ENCODE peak calls at places on chromosomes 12 and 14, in four cellular contexts. V is WTC11, W is K562, M is GM12878. L is an unnamed sample.

GRCh38 chr14:58690801-58691516 is 53.2 kb downstream of the DACT1 start:
- DNase-seq in V (no peak), W (no peak), M (no peak), L (no peak)

GRCh38 chr12:121980211-121980891 is 41.3 kb upstream of the BCL7A start:
- DNase-seq in V (no peak), W (no peak), M (peak), L (no peak)

GRCh38 chr12:85874064-85874463 is at the start of gene NTS:
- DNase-seq in V (no peak), W (no peak), M (no peak), L (no peak)

GRCh38 chr12:77485961-77486579 is 344.6 kb upstream of the NAV3 start:
- DNase-seq in V (no peak), W (no peak), M (no peak), L (no peak)

GRCh38 chr14:61555056-61555838 is 140.1 kb upstream of the HIF1A start:
- DNase-seq in V (no peak), W (no peak), M (no peak), L (no peak)

GRCh38 chr12:46389130-46389616 is 16.6 kb upstream of the SLC38A2 start:
- DNase-seq in V (no peak), W (no peak), M (no peak), L (no peak)

GRCh38 chr12:104276192-104277131 is 27.1 kb upstream of the EID3 start:
- DNase-seq in V (no peak), W (no peak), M (no peak), L (no peak)

GRCh38 chr14:77761205-77761931 is 412 bp upstream of the SNW1 start:
- DNase-seq in V (peak), W (peak), M (peak), L (peak)

GRCh38 chr12:7072024-7072423 is 11.5 kb downstream of the C1S start:
- DNase-seq in V (no peak), W (no peak), M (no peak), L (no peak)

GRCh38 chr12:107386569-107386968 is 293.2 kb upstream of the CRY1 start:
- DNase-seq in V (no peak), W (no peak), M (no peak), L (peak)

GRCh38 chr12:9793774-9794395 is 33.2 kb upstream of the CD69 start:
- DNase-seq in V (no peak), W (no peak), M (no peak), L (no peak)

GRCh38 chr14:37056473-37056872 is 115.9 kb downstream of the SLC25A21 start:
- DNase-seq in V (peak), W (peak), M (no peak), L (no peak)

GRCh38 chr14:88868558-88869159 is 44.2 kb downstream of the TTC8 start:
- DNase-seq in V (no peak), W (peak), M (no peak), L (peak)

GRCh38 chr14:100586520-100587247 is 533 bp downstream of the BEGAIN start:
- DNase-seq in V (peak), W (peak), M (no peak), L (peak)

GRCh38 chr12:123436017-123436964 is at the start of gene RILPL2:
- DNase-seq in V (peak), W (peak), M (peak), L (peak)

GRCh38 chr12:15558915-15559528 is 230.2 kb downstream of the EPS8 start:
- DNase-seq in V (no peak), W (no peak), M (no peak), L (no peak)

GRCh38 chr14:72847721-72848120 is 46.2 kb downstream of the DPF3 start:
- DNase-seq in V (peak), W (no peak), M (no peak), L (no peak)

GRCh38 chr12:24767016-24767415 is 181.9 kb downstream of the BCAT1 start:
- DNase-seq in V (no peak), W (no peak), M (no peak), L (no peak)

GRCh38 chr12:109822951-109823411 is 10.2 kb downstream of the TRPV4 start:
- DNase-seq in V (no peak), W (no peak), M (no peak), L (no peak)

GRCh38 chr14:100739306-100739705 is 12.6 kb downstream of the DLK1 start:
- DNase-seq in V (no peak), W (no peak), M (no peak), L (peak)

GRCh38 chr12:108691995-108692808 is 39.1 kb downstream of the CORO1C start:
- DNase-seq in V (no peak), W (no peak), M (no peak), L (no peak)

GRCh38 chr12:7344831-7345230 is 41.0 kb downstream of the ACSM4 start:
- DNase-seq in V (no peak), W (no peak), M (no peak), L (no peak)

GRCh38 chr12:58314610-58315009 is 373.2 kb downstream of the ATP23 start:
- DNase-seq in V (no peak), W (no peak), M (no peak), L (no peak)

GRCh38 chr12:109557809-109558208 is 15.5 kb downstream of the MMAB start:
- DNase-seq in V (no peak), W (no peak), M (no peak), L (no peak)

GRCh38 chr14:51369814-51370213 is 129.8 kb downstream of the TMX1 start:
- DNase-seq in V (peak), W (peak), M (no peak), L (no peak)

GRCh38 chr14:89720741-89721315 is 233.7 kb downstream of the EFCAB11 start:
- DNase-seq in V (no peak), W (no peak), M (peak), L (peak)

GRCh38 chr14:103512701-103513611 is 9.7 kb downstream of the CKB start:
- DNase-seq in V (no peak), W (no peak), M (no peak), L (no peak)

GRCh38 chr14:77039285-77040058 is 11.0 kb upstream of the IRF2BPL start:
- DNase-seq in V (no peak), W (no peak), M (no peak), L (no peak)

GRCh38 chr12:106071686-106072085 is 67.1 kb downstream of the NUAK1 start:
- DNase-seq in V (no peak), W (no peak), M (no peak), L (no peak)

GRCh38 chr12:131085125-131085815 is 131.6 kb downstream of the ADGRD1 start:
- DNase-seq in V (peak), W (no peak), M (no peak), L (no peak)

GRCh38 chr14:51873221-51873893 is 12.9 kb downstream of the GNG2 start:
- DNase-seq in V (no peak), W (no peak), M (peak), L (peak)

GRCh38 chr12:117362391-117362790 is 965 bp upstream of the NOS1 start:
- DNase-seq in V (no peak), W (no peak), M (no peak), L (no peak)

GRCh38 chr14:65260786-65261185 is 151.7 kb upstream of the FUT8 start:
- DNase-seq in V (no peak), W (no peak), M (no peak), L (no peak)

GRCh38 chr12:41441180-41441579 is 253.1 kb downstream of the PDZRN4 start:
- DNase-seq in V (no peak), W (no peak), M (no peak), L (no peak)

GRCh38 chr14:85528882-85529585 is 910 bp upstream of the FLRT2 start:
- DNase-seq in V (no peak), W (no peak), M (no peak), L (no peak)

GRCh38 chr14:89771251-89771650 is 183.3 kb downstream of the EFCAB11 start:
- DNase-seq in V (no peak), W (no peak), M (no peak), L (no peak)

GRCh38 chr12:112843272-112843671 is 51.7 kb downstream of the RPH3A start:
- DNase-seq in V (no peak), W (no peak), M (no peak), L (peak)

GRCh38 chr12:103858953-103859601 is 18.0 kb upstream of the NT5DC3 start:
- DNase-seq in V (no peak), W (peak), M (no peak), L (no peak)

GRCh38 chr12:57744194-57744776 is 554 bp upstream of the TSPAN31 start:
- DNase-seq in V (peak), W (peak), M (peak), L (peak)

GRCh38 chr12:51686727-51687126 is 95.7 kb downstream of the SCN8A start:
- DNase-seq in V (no peak), W (no peak), M (no peak), L (no peak)

GRCh38 chr12:51683763-51684357 is 92.8 kb downstream of the SCN8A start:
- DNase-seq in V (no peak), W (no peak), M (no peak), L (no peak)

GRCh38 chr12:51689972-51690371 is 98.9 kb downstream of the SCN8A start:
- DNase-seq in V (no peak), W (no peak), M (no peak), L (no peak)

GRCh38 chr12:51692016-51692415 is 101.0 kb downstream of the SCN8A start:
- DNase-seq in V (no peak), W (no peak), M (no peak), L (no peak)

DNA sequence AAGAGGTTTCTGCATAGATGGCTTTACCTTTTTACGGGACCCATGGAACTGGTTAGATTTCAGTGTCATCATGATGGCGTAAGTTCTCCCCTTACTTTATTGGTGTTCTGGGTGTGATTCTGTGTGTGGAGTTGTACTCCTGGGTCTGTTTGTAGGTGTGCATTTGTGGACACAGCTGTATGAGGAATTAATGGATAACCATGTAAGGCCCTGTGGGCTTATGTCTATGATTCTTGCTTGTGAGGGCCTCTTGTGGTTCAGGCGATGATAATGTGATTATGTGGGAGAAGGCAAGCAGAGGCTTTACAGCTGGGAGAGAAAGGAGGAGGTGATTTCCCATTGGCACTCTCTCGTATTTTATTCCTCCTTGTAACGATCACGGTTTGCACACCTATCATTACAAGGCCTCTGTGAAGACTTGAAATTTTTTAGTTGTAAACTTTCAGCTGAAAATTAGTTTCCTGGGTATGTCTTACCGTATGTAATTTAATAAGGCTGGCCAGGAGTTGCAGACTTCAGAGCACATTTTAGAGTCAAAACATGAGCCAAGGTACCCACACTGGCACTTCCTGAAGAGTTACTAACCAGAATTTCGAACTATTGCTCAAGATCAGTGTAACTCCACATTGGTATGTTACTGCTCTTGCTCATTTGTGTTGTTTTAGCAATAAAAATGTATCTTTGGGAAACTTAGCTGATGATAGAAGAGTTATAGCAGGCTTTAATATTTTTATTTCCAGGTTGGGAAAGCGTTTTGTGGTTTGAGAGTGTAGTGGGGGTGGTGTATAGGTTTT is 96.3 kb downstream of the SCN8A start:
- DNase-seq in V (no peak), W (no peak), M (no peak), L (no peak)
- TF ChIP-seq USF1 in V (no peak), W (no peak), M (no peak), L (no peak)

DNA sequence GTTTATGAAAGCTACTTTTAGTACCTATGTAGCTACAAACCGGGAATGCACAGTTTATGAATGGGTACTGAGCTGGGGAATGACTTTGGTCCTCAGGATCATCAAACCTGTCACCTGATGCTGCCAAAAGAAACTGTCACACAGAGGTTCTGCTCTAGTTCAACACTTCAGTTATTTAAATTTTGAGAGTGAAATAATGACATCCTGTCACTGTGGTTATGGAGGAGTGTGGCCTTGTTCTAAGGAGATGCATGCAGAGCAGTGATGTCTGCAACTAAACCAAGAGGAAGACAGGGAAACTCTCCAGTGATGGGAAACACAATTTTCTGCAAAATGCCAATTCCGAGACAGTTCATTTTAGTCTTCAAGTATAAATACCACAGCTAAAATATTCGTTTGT is 4.8 kb upstream of the AEBP2 start:
- DNase-seq in V (no peak), W (no peak), M (no peak), L (no peak)
- TF ChIP-seq USF1 in V (no peak), W (no peak), M (no peak), L (no peak)

GRCh38 chr12:96578526-96579125 is 89.2 kb downstream of the CFAP54 start:
- DNase-seq in V (no peak), W (peak), M (peak), L (peak)
- TF ChIP-seq USF1 in V (no peak), W (no peak), M (no peak), L (no peak)

GRCh38 chr14:92584856-92585255 is 71.3 kb downstream of the RIN3 start:
- DNase-seq in V (no peak), W (no peak), M (no peak), L (no peak)

GRCh38 chr14:92586001-92586947 is 72.7 kb downstream of the RIN3 start:
- DNase-seq in V (no peak), W (no peak), M (peak), L (no peak)

GRCh38 chr14:92582706-92583452 is 69.3 kb downstream of the RIN3 start:
- DNase-seq in V (no peak), W (no peak), M (peak), L (no peak)

GRCh38 chr14:92581966-92582566 is 68.5 kb downstream of the RIN3 start:
- DNase-seq in V (no peak), W (no peak), M (no peak), L (no peak)

DNA sequence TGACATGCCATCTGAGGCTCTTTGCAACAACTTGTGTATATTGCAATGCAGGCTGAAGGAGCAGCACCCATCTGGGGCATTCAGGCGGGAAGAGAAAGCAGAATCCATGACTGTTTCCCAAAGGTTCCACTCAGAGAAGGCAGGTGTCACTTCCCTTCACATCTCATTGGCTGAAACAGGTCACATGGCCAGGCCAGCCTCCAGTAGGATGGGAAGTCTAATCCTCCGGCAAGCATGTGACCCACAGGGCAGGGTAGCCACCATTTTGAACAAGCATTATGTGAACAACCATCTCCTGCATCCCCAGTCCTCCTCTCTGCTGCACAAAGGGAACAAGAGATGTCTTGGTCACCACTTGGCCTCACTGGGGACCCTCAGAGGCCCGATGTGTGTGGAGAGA is 70.6 kb downstream of the RIN3 start:
- DNase-seq in V (no peak), W (peak), M (no peak), L (no peak)
- TF ChIP-seq USF1 in V (no peak), W (peak), M (peak), L (peak)

L was measured in SK-N-SH.